ENCODE peak calls at places on chromosome 17, in nine cellular contexts. E, B, G, O, X, T, R, Z and H are unnamed samples.

GRCh38 chr17:43536236-43537088 is 9.7 kb downstream of the ETV4 start:
- DNase-seq in X (no peak), E (peak), G (no peak), T (peak), B (no peak), R (no peak), Z (no peak), O (peak), H (no peak)

GRCh38 chr17:32136856-32137255 is 5.4 kb upstream of the RHOT1 start:
- DNase-seq in R (no peak), O (no peak), B (no peak), G (no peak), E (no peak), X (no peak), Z (no peak), T (no peak), H (peak)

GRCh38 chr17:41492771-41493170 is 3.1 kb upstream of the KRT36 start:
- DNase-seq in O (no peak), R (no peak), Z (no peak), G (no peak), E (no peak), X (no peak), T (peak), B (no peak), H (no peak)

GRCh38 chr17:81684442-81684911 is 666 bp downstream of the HGS start:
- DNase-seq in G (no peak), E (no peak), B (peak), O (no peak), T (peak), X (no peak), Z (no peak), R (peak), H (no peak)

GRCh38 chr17:82734987-82735866 is at the start of gene FN3K:
- DNase-seq in E (peak), R (peak), T (peak), O (no peak), X (no peak), B (peak), G (peak), Z (peak), H (no peak)

GRCh38 chr17:80413771-80414507 is 1.0 kb upstream of the ENDOV start:
- DNase-seq in G (no peak), X (peak), T (no peak), O (no peak), B (no peak), Z (no peak), R (no peak), E (no peak), H (no peak)

GRCh38 chr17:58083491-58084316 is 485 bp downstream of the DYNLL2 start:
- DNase-seq in E (peak), Z (peak), T (peak), X (peak), G (peak), O (peak), B (peak), R (peak), H (peak)

GRCh38 chr17:43641416-43641815 is 20.3 kb downstream of the MEOX1 start:
- DNase-seq in X (no peak), E (no peak), O (no peak), G (no peak), B (no peak), T (no peak), R (no peak), Z (no peak), H (no peak)

GRCh38 chr17:48134912-48135480 is 27.4 kb downstream of the SNX11 start:
- DNase-seq in T (no peak), B (peak), O (no peak), X (no peak), Z (no peak), R (no peak), G (peak), E (no peak), H (peak)

GRCh38 chr17:81859906-81860755 is at the start of gene P4HB:
- DNase-seq in O (no peak), X (no peak), B (peak), R (peak), G (no peak), E (peak), T (no peak), Z (no peak), H (no peak)

GRCh38 chr17:63399856-63400255 is 46.2 kb downstream of the CYB561 start:
- DNase-seq in G (no peak), X (no peak), E (peak), R (no peak), T (peak), Z (peak), B (no peak), O (no peak), H (no peak)

GRCh38 chr17:44561237-44561623 is 3.9 kb downstream of the FZD2 start:
- DNase-seq in Z (no peak), R (no peak), B (no peak), X (no peak), E (no peak), O (no peak), G (no peak), T (no peak), H (no peak)

GRCh38 chr17:63490321-63490720 is 13.5 kb downstream of the ACE start:
- DNase-seq in R (no peak), B (no peak), T (no peak), G (no peak), X (no peak), Z (no peak), O (no peak), E (no peak), H (no peak)

GRCh38 chr17:11671151-11671550 is 72.9 kb downstream of the DNAH9 start:
- DNase-seq in E (no peak), T (no peak), Z (no peak), O (no peak), G (no peak), B (no peak), R (no peak), X (no peak), H (no peak)

GRCh38 chr17:58535431-58535830 is 21.0 kb upstream of the MTMR4 start:
- DNase-seq in Z (no peak), G (no peak), B (no peak), X (no peak), T (peak), E (no peak), R (no peak), O (no peak), H (no peak)